ENCODE peak calls at places on chromosomes 2 and 18, in six cellular contexts. One of them, this sample, is unnamed.

GRCh38 chr2:30756051-30756719 is 51.1 kb downstream of the CAPN13 start:
- DNase-seq in HepG2: peak
- DNase-seq in GM12878: no peak
- DNase-seq in H1: no peak
- DNase-seq in GM12891: no peak
- DNase-seq in K562: peak
- DNase-seq in this sample: no peak

GRCh38 chr18:25349926-25350560 is 1.9 kb downstream of the ZNF521 start:
- DNase-seq in HepG2: no peak
- DNase-seq in GM12878: no peak
- DNase-seq in H1: no peak
- DNase-seq in GM12891: no peak
- DNase-seq in K562: no peak
- DNase-seq in this sample: no peak

GRCh38 chr18:63882333-63883141 is 5.0 kb upstream of the SERPINB2 start:
- DNase-seq in HepG2: no peak
- DNase-seq in GM12878: no peak
- DNase-seq in H1: no peak
- DNase-seq in GM12891: no peak
- DNase-seq in K562: no peak
- DNase-seq in this sample: no peak

GRCh38 chr2:11156396-11157075 is 1.3 kb downstream of the SLC66A3 start:
- DNase-seq in HepG2: no peak
- DNase-seq in GM12878: no peak
- DNase-seq in H1: no peak
- DNase-seq in GM12891: no peak
- DNase-seq in K562: no peak
- DNase-seq in this sample: no peak

GRCh38 chr18:44423826-44424225 is 256.9 kb upstream of the SETBP1 start:
- DNase-seq in HepG2: no peak
- DNase-seq in GM12878: no peak
- DNase-seq in H1: no peak
- DNase-seq in GM12891: no peak
- DNase-seq in K562: no peak
- DNase-seq in this sample: no peak

GRCh38 chr2:197848602-197849001 is 44.2 kb downstream of the PLCL1 start:
- DNase-seq in HepG2: no peak
- DNase-seq in GM12878: no peak
- DNase-seq in H1: no peak
- DNase-seq in GM12891: no peak
- DNase-seq in K562: no peak
- DNase-seq in this sample: no peak

GRCh38 chr18:23226386-23226785 is 91.1 kb downstream of the CABLES1 start:
- DNase-seq in HepG2: no peak
- DNase-seq in GM12878: no peak
- DNase-seq in H1: no peak
- DNase-seq in GM12891: no peak
- DNase-seq in K562: no peak
- DNase-seq in this sample: no peak

GRCh38 chr2:138029238-138029637 is 65.0 kb downstream of the HNMT start:
- DNase-seq in HepG2: no peak
- DNase-seq in GM12878: no peak
- DNase-seq in H1: no peak
- DNase-seq in GM12891: no peak
- DNase-seq in K562: no peak
- DNase-seq in this sample: no peak

GRCh38 chr2:73215254-73215653 is 1.2 kb downstream of the SMYD5 start:
- DNase-seq in HepG2: no peak
- DNase-seq in GM12878: no peak
- DNase-seq in H1: no peak
- DNase-seq in GM12891: no peak
- DNase-seq in K562: no peak
- DNase-seq in this sample: no peak

GRCh38 chr18:13216092-13216582 is 2.4 kb upstream of the LDLRAD4 start:
- DNase-seq in HepG2: peak
- DNase-seq in GM12878: peak
- DNase-seq in H1: peak
- DNase-seq in GM12891: no peak
- DNase-seq in K562: no peak
- DNase-seq in this sample: no peak

GRCh38 chr18:32707153-32707552 is 65.7 kb downstream of the KLHL14 start:
- DNase-seq in HepG2: no peak
- DNase-seq in GM12878: no peak
- DNase-seq in H1: no peak
- DNase-seq in GM12891: no peak
- DNase-seq in K562: no peak
- DNase-seq in this sample: no peak
- TF ChIP-seq TAF1 in HepG2: no peak
- TF ChIP-seq TAF1 in GM12878: no peak
- TF ChIP-seq TAF1 in H1: no peak
- TF ChIP-seq TAF1 in GM12891: no peak
- TF ChIP-seq TAF1 in K562: no peak
- TF ChIP-seq TAF1 in this sample: no peak

DNA sequence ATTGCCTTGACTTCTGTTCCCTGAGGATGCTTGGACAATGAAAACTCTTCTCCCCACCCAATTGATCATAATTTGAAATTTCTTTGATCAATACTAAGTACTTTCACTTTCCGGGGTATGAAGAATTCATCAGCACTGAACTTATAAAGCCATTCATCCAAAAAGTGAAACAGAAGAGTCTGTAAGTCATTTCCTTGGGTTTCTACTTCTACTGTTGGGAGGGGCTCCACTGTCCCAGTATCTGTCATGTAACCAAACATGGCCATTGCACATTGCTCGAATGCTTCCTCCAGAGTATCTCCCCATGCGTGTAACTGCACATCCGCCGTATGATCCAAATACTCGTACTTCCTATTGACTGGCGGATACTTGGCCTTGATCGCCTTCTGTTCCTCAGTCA is 30.3 kb downstream of the NCL start:
- DNase-seq in HepG2: no peak
- DNase-seq in GM12878: no peak
- DNase-seq in H1: no peak
- DNase-seq in GM12891: no peak
- DNase-seq in K562: no peak
- DNase-seq in this sample: no peak
- TF ChIP-seq POLR2AphosphoS5 in HepG2: no peak
- TF ChIP-seq POLR2AphosphoS5 in GM12878: no peak
- TF ChIP-seq POLR2AphosphoS5 in H1: no peak
- TF ChIP-seq POLR2AphosphoS5 in GM12891: no peak
- TF ChIP-seq POLR2AphosphoS5 in K562: no peak
- TF ChIP-seq POLR2AphosphoS5 in this sample: no peak

DNA sequence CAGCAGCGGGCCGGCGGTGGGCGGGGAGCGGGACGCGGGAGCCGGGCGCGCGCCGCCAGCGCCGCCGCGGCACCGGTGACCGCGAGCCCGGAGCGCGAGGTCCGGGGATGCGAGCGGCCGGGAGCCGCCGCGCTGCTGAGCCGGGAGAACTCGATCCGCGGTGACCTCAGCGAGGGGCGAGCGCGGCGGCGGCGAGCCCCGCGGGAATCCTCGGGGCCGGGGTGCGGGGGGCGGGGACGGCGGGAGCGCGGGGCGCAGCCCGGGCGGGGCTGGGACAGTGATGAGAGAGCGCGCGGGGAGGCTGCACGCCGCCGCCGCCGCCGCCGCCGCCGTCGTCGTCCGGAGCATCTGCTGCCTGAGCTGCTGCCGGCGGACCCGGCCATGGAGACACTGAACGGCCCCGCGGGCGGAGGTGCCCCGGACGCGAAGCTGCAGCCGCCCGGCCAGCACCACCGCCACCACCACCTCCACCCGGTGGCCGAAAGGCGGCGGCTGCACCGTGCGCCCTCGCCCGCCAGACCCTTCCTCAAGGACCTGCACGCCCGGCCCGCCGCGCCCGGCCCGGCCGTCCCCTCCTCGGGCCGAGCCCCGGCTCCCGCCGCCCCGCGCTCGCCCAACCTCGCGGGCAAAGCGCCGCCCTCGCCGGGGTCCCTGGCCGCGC is at the start of gene MTCL1:
- DNase-seq in HepG2: no peak
- DNase-seq in GM12878: no peak
- DNase-seq in H1: no peak
- DNase-seq in GM12891: peak
- DNase-seq in K562: peak
- DNase-seq in this sample: peak
- TF ChIP-seq POLR2A in HepG2: no peak
- TF ChIP-seq POLR2A in GM12878: no peak
- TF ChIP-seq POLR2A in H1: no peak
- TF ChIP-seq POLR2A in GM12891: no peak
- TF ChIP-seq POLR2A in K562: no peak
- TF ChIP-seq POLR2A in this sample: no peak

GRCh38 chr2:168641636-168642035 is 160.8 kb upstream of the NOSTRIN start:
- DNase-seq in HepG2: no peak
- DNase-seq in GM12878: no peak
- DNase-seq in H1: no peak
- DNase-seq in GM12891: no peak
- DNase-seq in K562: no peak
- DNase-seq in this sample: no peak
- TF ChIP-seq TAF1 in HepG2: no peak
- TF ChIP-seq TAF1 in GM12878: no peak
- TF ChIP-seq TAF1 in H1: no peak
- TF ChIP-seq TAF1 in GM12891: no peak
- TF ChIP-seq TAF1 in K562: no peak
- TF ChIP-seq TAF1 in this sample: no peak

DNA sequence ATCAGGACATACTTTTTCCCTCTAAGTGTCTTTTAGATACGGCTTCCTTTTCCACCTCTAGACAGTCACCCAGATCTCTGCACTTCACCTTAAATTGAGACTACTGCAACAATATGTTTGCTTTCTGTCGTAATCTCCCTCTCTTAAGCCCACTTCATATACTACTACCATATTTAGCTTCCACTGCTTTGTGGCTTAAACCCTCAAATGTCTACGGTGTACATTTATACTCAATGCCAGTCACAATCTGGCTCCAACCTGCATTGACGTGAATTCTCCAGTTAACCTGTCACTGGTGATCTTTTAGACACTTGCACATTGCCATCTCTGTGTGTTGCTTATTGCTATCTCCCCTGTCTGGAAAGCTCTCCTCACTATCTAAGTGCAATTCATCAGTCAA is 56.4 kb downstream of the ICOS start:
- DNase-seq in HepG2: no peak
- DNase-seq in GM12878: no peak
- DNase-seq in H1: no peak
- DNase-seq in GM12891: no peak
- DNase-seq in K562: no peak
- DNase-seq in this sample: no peak
- TF ChIP-seq POLR2AphosphoS5 in HepG2: no peak
- TF ChIP-seq POLR2AphosphoS5 in GM12878: no peak
- TF ChIP-seq POLR2AphosphoS5 in H1: no peak
- TF ChIP-seq POLR2AphosphoS5 in GM12891: no peak
- TF ChIP-seq POLR2AphosphoS5 in K562: no peak
- TF ChIP-seq POLR2AphosphoS5 in this sample: no peak